ENCODE peak calls at places on chromosome 13, in four cellular contexts. M is mucosa of descending colon, S is thoracic aorta, D is epithelial cell of esophagus. C is an unnamed sample.

GRCh38 chr13:51624207-51624606 is 39.9 kb downstream of the WDFY2 start:
- DNase-seq in S (no peak), M (no peak), D (no peak), C (no peak)

GRCh38 chr13:87131611-87132010 is 539.6 kb upstream of the SLITRK5 start:
- DNase-seq in S (no peak), D (no peak), M (no peak), C (no peak)

GRCh38 chr13:64640002-64640401 is 2590.1 kb downstream of the PCDH9 start:
- DNase-seq in M (no peak), D (peak; percentile 46), S (no peak), C (no peak)

GRCh38 chr13:76826527-76826926 is 59.7 kb downstream of the KCTD12 start:
- DNase-seq in M (no peak), S (no peak), D (no peak), C (no peak)

GRCh38 chr13:91406619-91407018 is 8.2 kb downstream of the GPC5 start:
- DNase-seq in S (no peak), D (peak; percentile 42), M (peak; percentile 37), C (peak; percentile 65)

GRCh38 chr13:97068146-97068545 is 73.9 kb upstream of the OXGR1 start:
- DNase-seq in S (no peak), M (no peak), D (no peak), C (no peak)

GRCh38 chr13:73880365-73880764 is 253.8 kb downstream of the KLF12 start:
- DNase-seq in S (no peak), M (no peak), D (peak; percentile 40), C (no peak)

GRCh38 chr13:67283602-67284001 is 53.5 kb upstream of the PCDH9 start:
- DNase-seq in S (no peak), D (peak; percentile 45), M (no peak), C (peak; percentile 21)

GRCh38 chr13:70253834-70254233 is 145.6 kb upstream of the KLHL1 start:
- DNase-seq in D (peak; percentile 76), M (no peak), S (no peak), C (no peak)

GRCh38 chr13:21672811-21673591 is 2.1 kb downstream of the FGF9 start:
- DNase-seq in D (no peak), M (peak; percentile 25), S (no peak), C (no peak)

GRCh38 chr13:78660130-78660857 is 1.3 kb upstream of the OBI1 start:
- DNase-seq in S (no peak), M (peak; percentile 23), D (no peak), C (peak; percentile 30)

GRCh38 chr13:20461481-20461859 is 64.2 kb downstream of the CRYL1 start:
- DNase-seq in S (no peak), D (peak; percentile 43), M (no peak), C (peak; percentile 29)

GRCh38 chr13:77386046-77386445 is 59.2 kb upstream of the MYCBP2 start:
- DNase-seq in S (no peak), D (no peak), M (no peak), C (peak; percentile 65)

GRCh38 chr13:69706807-69707206 is 400.8 kb upstream of the ATXN8OS start:
- DNase-seq in D (peak; percentile 3), S (no peak), M (no peak), C (no peak)

GRCh38 chr13:68938639-68939038 is 1169.0 kb upstream of the ATXN8OS start:
- DNase-seq in M (no peak), S (no peak), D (no peak), C (no peak)

GRCh38 chr13:106566682-106567420 is 1.1 kb downstream of the ARGLU1 start:
- DNase-seq in M (peak; percentile 64), S (no peak), D (peak; percentile 65), C (peak; percentile 66)

GRCh38 chr13:59906413-59907027 is 257.2 kb downstream of the DIAPH3 start:
- DNase-seq in D (peak; percentile 40), S (no peak), M (peak; percentile 19), C (peak; percentile 65)

GRCh38 chr13:111404746-111405145 is 84.3 kb downstream of the TEX29 start:
- DNase-seq in D (no peak), M (no peak), S (no peak), C (no peak)

GRCh38 chr13:51834581-51835158 is 10.3 kb downstream of the TMEM272 start:
- DNase-seq in S (no peak), M (no peak), D (no peak), C (no peak)

GRCh38 chr13:113166266-113166665 is 7.8 kb downstream of the PROZ start:
- DNase-seq in M (no peak), S (no peak), D (no peak), C (no peak)

GRCh38 chr13:109964164-109964563 is 177.8 kb upstream of the IRS2 start:
- DNase-seq in M (no peak), D (no peak), S (no peak), C (no peak)

GRCh38 chr13:31803327-31803726 is 64.0 kb downstream of the RXFP2 start:
- DNase-seq in M (no peak), S (no peak), D (no peak), C (no peak)

GRCh38 chr13:98033277-98034247 is 80.1 kb downstream of the IPO5 start:
- DNase-seq in D (peak; percentile 50), S (no peak), M (peak; percentile 41), C (peak; percentile 79)

GRCh38 chr13:102571075-102571474 is 25.7 kb upstream of the TPP2 start:
- DNase-seq in S (no peak), D (peak; percentile 8), M (no peak), C (no peak)

GRCh38 chr13:27634231-27634630 is 12.5 kb downstream of the POLR1D start:
- DNase-seq in M (no peak), D (peak; percentile 100), S (no peak), C (no peak)

GRCh38 chr13:97127842-97128241 is 94.3 kb upstream of the MBNL2 start:
- DNase-seq in M (no peak), D (no peak), S (no peak), C (no peak)

GRCh38 chr13:20969182-20969581 is 66.6 kb upstream of the XPO4 start:
- DNase-seq in D (peak; percentile 58), S (no peak), M (no peak), C (no peak)

GRCh38 chr13:50080856-50081105 is 65.5 kb downstream of the KCNRG start:
- DNase-seq in S (no peak), M (no peak), D (no peak), C (peak; percentile 52)

GRCh38 chr13:113638173-113638746 is 19.7 kb downstream of the ATP4B start:
- DNase-seq in D (no peak), S (no peak), M (no peak), C (no peak)

GRCh38 chr13:67130444-67130843 is 99.7 kb downstream of the PCDH9 start:
- DNase-seq in M (no peak), D (no peak), S (no peak), C (no peak)

DNA sequence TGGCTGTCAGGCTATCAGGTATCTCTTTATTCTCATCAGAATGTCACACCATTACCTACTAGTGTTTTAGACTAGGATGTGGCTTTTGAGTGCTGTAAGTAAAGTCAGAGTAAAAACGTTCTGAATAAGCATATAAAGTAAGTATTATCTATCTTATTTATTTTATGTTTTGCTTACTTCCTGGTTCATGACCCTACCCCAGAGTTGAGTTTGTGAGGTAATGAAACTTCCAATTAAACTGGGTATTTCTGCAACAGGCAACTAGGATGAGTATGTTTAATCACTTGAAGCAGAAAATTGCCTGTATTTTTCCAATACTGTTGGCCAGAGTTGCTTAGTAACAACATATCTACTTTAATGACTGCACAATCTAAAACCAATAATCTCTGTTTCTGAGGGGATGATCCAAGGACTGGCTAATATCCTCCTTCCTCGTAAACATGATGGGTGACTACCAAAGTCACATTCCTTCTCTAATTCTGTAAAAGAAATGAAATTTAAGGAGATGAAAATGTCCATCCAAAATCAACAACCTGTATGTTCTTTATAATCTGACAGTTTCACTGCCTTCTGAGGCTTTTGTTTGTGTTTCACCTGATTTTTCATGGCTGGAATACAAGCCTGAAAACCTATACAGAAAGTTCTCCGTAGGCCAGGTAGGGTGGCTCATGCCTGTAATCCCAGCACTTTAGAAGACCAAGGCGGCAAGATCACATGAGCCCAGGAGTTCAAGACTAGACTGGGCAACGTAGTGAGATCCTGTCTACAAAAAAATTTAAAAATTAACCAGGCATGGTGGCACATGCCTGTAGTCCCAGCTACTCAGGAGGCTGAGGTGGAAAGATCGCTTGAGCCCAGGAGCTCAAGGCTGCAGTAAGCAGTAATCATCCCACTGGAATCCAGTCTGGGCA is 83.1 kb downstream of the ABCC4 start:
- DNase-seq in M (no peak), S (no peak), D (no peak), C (no peak)
- H3K4me3 ChIP-seq in M (no peak overlapping the region), S (no peak overlapping the region), D (no peak overlapping the region), C (no peak overlapping the region)

GRCh38 chr13:75310005-75310580 is 171.9 kb downstream of the TBC1D4 start:
- DNase-seq in D (no peak), M (no peak), S (no peak), C (no peak)

GRCh38 chr13:75312884-75313520 is 169.0 kb downstream of the TBC1D4 start:
- DNase-seq in S (no peak), M (no peak), D (no peak), C (no peak)

GRCh38 chr13:75307370-75307984 is 174.5 kb downstream of the TBC1D4 start:
- DNase-seq in S (no peak), M (no peak), D (no peak), C (no peak)

GRCh38 chr13:75305057-75305456 is 176.9 kb downstream of the TBC1D4 start:
- DNase-seq in M (no peak), D (no peak), S (no peak), C (peak; percentile 60)

GRCh38 chr13:75308222-75308621 is 173.7 kb downstream of the TBC1D4 start:
- DNase-seq in S (no peak), M (no peak), D (no peak), C (no peak)
- H3K4me3 ChIP-seq in S (no peak overlapping the region), M (no peak overlapping the region), D (no peak overlapping the region), C (no peak overlapping the region)

GRCh38 chr13:41130356-41130755 is 2.2 kb downstream of the KBTBD6 start:
- DNase-seq in S (no peak), M (no peak), D (peak; percentile 33), C (no peak)
- H3K4me3 ChIP-seq in S (no peak overlapping the region), M (no peak overlapping the region), D (peak overlapping the region; percentile 4), C (no peak overlapping the region)

GRCh38 chr13:40983269-40983668 is 35.8 kb downstream of the ELF1 start:
- DNase-seq in D (peak; percentile 42), S (no peak), M (no peak), C (peak; percentile 57)
- H3K4me3 ChIP-seq in D (no peak overlapping the region), S (peak overlapping the region; percentile 57), M (no peak overlapping the region), C (no peak overlapping the region)

GRCh38 chr13:30355405-30355741 is 48.0 kb upstream of the KATNAL1 start:
- DNase-seq in S (no peak), M (no peak), D (peak; percentile 14), C (no peak)
- H3K4me3 ChIP-seq in S (no peak overlapping the region), M (no peak overlapping the region), D (no peak overlapping the region), C (no peak overlapping the region)

GRCh38 chr13:38941353-38941945 is 49.2 kb downstream of the STOML3 start:
- DNase-seq in D (no peak), M (no peak), S (no peak), C (peak; percentile 27)

GRCh38 chr13:38947049-38947448 is 43.6 kb downstream of the STOML3 start:
- DNase-seq in S (no peak), D (peak; percentile 43), M (no peak), C (no peak)

GRCh38 chr13:38944219-38944618 is 46.4 kb downstream of the STOML3 start:
- DNase-seq in S (no peak), M (no peak), D (no peak), C (no peak)

GRCh38 chr13:38943231-38943630 is 47.4 kb downstream of the STOML3 start:
- DNase-seq in D (no peak), S (no peak), M (no peak), C (no peak)
- H3K4me3 ChIP-seq in D (no peak overlapping the region), S (no peak overlapping the region), M (no peak overlapping the region), C (no peak overlapping the region)

C was measured in cardiac fibroblast.